ENCODE peak calls at places on chromosomes 7 and 10, in six cellular contexts. K is left ventricle myocardium inferior, F is tibial nerve, C is GM12878, Q is dorsolateral prefrontal cortex, X is psoas muscle. P is an unnamed sample.

GRCh38 chr10:69716711-69717560 is 84.8 kb upstream of the COL13A1 start:
- DNase-seq in F (no peak), Q (peak; percentile 55), K (no peak), C (no peak), X (peak; percentile 54), P (no peak)

GRCh38 chr7:25392571-25393338 is 164.5 kb upstream of the NPVF start:
- DNase-seq in F (no peak), X (no peak), Q (no peak), K (no peak), C (no peak), P (no peak)

GRCh38 chr7:11332186-11332864 is 358.7 kb downstream of the PHF14 start:
- DNase-seq in Q (no peak), F (no peak), C (peak; percentile 61), X (no peak), K (no peak), P (no peak)

GRCh38 chr7:27183682-27184341 is 1.2 kb downstream of the HOXA11 start:
- DNase-seq in C (no peak), Q (no peak), X (no peak), K (no peak), F (no peak), P (no peak)

GRCh38 chr7:142813262-142813661 is 41.6 kb upstream of the EPHB6 start:
- DNase-seq in X (no peak), Q (no peak), K (no peak), F (no peak), C (no peak), P (no peak)

GRCh38 chr10:110625951-110626855 is 17.9 kb upstream of the RBM20 start:
- DNase-seq in C (no peak), K (no peak), X (no peak), Q (no peak), F (no peak), P (no peak)

GRCh38 chr7:1569016-1569415 is 816 bp downstream of the PSMG3 start:
- DNase-seq in C (no peak), K (no peak), F (no peak), Q (no peak), X (no peak), P (no peak)

GRCh38 chr7:127927339-127927679 is 103.9 kb downstream of the LRRC4 start:
- DNase-seq in C (no peak), X (no peak), F (no peak), Q (no peak), K (no peak), P (no peak)

GRCh38 chr7:17984288-17984687 is 43.4 kb downstream of the PRPS1L1 start:
- DNase-seq in Q (no peak), K (no peak), X (no peak), C (no peak), F (no peak), P (no peak)

GRCh38 chr10:91925022-91925320 is 1.4 kb downstream of the BTAF1 start:
- DNase-seq in K (no peak), C (no peak), Q (no peak), F (no peak), X (no peak), P (no peak)
- H3K4me3 ChIP-seq in K (peak overlapping the region; percentile 94), C (peak overlapping the region; percentile 86), Q (peak overlapping the region; percentile 96), F (no peak overlapping the region), X (peak overlapping the region; percentile 80), P (peak overlapping the region; percentile 95)

GRCh38 chr10:32315426-32315825 is 31.5 kb downstream of the EPC1 start:
- DNase-seq in C (no peak), K (no peak), F (no peak), Q (no peak), X (no peak), P (no peak)

GRCh38 chr10:32317795-32318194 is 29.2 kb downstream of the EPC1 start:
- DNase-seq in Q (no peak), K (no peak), X (no peak), C (peak; percentile 91), F (no peak), P (no peak)

GRCh38 chr10:32321016-32321631 is 25.8 kb downstream of the EPC1 start:
- DNase-seq in F (no peak), Q (no peak), K (no peak), C (no peak), X (no peak), P (no peak)

GRCh38 chr10:32314588-32314987 is 32.4 kb downstream of the EPC1 start:
- DNase-seq in X (no peak), F (no peak), K (no peak), Q (no peak), C (no peak), P (no peak)

GRCh38 chr10:32318476-32318896 is 28.5 kb downstream of the EPC1 start:
- DNase-seq in F (peak; percentile 20), K (no peak), Q (no peak), C (peak; percentile 75), X (no peak), P (no peak)
- H3K4me3 ChIP-seq in F (no peak overlapping the region), K (no peak overlapping the region), Q (no peak overlapping the region), C (peak overlapping the region; percentile 6), X (no peak overlapping the region), P (no peak overlapping the region)

GRCh38 chr7:90404777-90405176 is 1.5 kb downstream of the CLDN12 start:
- DNase-seq in F (no peak), K (no peak), C (no peak), X (no peak), Q (no peak), P (no peak)
- H3K4me3 ChIP-seq in F (no peak overlapping the region), K (peak overlapping the region; percentile 72), C (no peak overlapping the region), X (peak overlapping the region; percentile 80), Q (peak overlapping the region; percentile 72), P (no peak overlapping the region)

DNA sequence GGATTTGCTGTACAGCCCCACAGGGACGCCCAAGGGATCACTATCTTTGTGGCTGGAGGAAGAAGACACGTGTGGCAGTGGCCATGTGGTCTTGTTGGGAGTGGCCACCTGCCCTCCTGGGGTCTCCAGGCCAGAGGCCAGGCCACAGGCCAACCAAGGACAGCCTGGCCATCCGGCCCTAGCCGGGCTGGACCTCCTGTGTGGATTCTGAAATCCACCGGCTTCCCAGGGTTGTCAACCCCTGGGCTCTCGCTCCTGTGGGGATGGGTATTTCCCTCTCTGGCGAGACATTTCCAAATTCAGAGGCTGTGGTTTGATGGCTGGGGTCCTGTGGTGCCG is 31.5 kb upstream of the CFAP46 start:
- DNase-seq in C (no peak), K (no peak), Q (no peak), X (no peak), F (no peak), P (no peak)
- H3K4me3 ChIP-seq in C (no peak overlapping the region), K (no peak overlapping the region), Q (no peak overlapping the region), X (no peak overlapping the region), F (no peak overlapping the region), P (no peak overlapping the region)

GRCh38 chr7:157693071-157693520 is 356.3 kb downstream of the DNAJB6 start:
- DNase-seq in X (no peak), C (no peak), K (no peak), F (no peak), Q (peak; percentile 2), P (no peak)

GRCh38 chr7:157692156-157693011 is 355.6 kb downstream of the DNAJB6 start:
- DNase-seq in K (no peak), Q (peak; percentile 7), C (no peak), F (no peak), X (no peak), P (no peak)

GRCh38 chr7:157691521-157692155 is 354.8 kb downstream of the DNAJB6 start:
- DNase-seq in K (no peak), C (no peak), F (no peak), Q (no peak), X (no peak), P (no peak)

GRCh38 chr7:157694389-157694665 is 357.5 kb downstream of the DNAJB6 start:
- DNase-seq in X (no peak), F (no peak), K (no peak), Q (no peak), C (no peak), P (no peak)

GRCh38 chr7:157693521-157694388 is 357.0 kb downstream of the DNAJB6 start:
- DNase-seq in F (no peak), K (no peak), C (no peak), Q (peak; percentile 1), X (no peak), P (no peak)
- H3K4me3 ChIP-seq in F (no peak overlapping the region), K (peak overlapping the region; percentile 61), C (no peak overlapping the region), Q (peak overlapping the region; percentile 44), X (no peak overlapping the region), P (no peak overlapping the region)

DNA sequence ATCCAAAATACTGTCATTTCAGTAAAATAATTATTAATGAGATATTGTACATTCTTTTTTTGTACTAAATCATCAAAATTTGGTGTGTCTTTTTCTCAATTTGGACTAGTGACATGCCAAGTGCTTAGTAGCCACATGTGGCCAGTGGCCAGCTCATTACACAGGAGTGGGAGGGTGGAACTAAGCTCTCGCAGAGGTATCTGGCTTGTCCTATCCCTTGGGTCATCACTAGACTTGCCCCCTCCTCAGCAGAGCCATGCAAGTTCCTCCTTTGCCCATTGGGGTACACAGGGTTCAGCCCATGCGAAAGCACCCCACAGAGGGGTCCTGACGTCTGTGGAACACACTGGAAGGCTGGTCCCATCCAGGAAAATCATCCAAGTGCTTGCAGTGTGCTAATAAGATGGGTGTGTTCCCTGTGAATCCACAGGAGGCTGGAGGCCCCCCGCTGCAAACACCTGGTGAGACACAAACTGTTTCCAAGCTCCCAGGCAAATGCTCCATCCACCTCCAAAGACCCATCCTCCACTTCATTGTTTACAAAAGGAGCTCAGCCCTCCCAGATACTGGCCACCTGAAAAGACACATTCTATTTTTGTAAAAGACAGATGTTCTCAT is 1.3 kb downstream of the ARHGAP22 start:
- DNase-seq in F (no peak), K (no peak), X (no peak), Q (no peak), C (no peak), P (no peak)
- H3K4me3 ChIP-seq in F (no peak overlapping the region), K (peak overlapping the region; percentile 71), X (peak overlapping the region; percentile 56), Q (peak overlapping the region; percentile 62), C (no peak overlapping the region), P (peak overlapping the region; percentile 74)

DNA sequence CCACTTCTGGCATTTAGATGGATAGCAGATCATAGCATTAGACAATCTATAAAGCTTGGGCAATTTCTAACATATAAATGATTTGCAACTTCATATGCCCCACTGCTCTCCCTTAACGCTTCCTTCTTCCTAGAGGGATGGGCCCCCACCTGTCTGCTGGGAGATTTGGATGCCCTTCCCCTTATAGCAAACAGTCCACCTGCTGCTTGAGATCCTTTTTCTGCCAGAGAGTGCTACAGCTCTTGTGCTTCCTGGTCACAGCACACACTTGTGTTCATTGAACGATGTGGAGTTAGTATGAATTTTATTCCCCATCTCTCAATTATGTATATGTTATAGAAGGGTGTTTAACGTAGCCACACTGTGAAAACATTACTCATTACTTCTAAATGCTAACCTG is 10.4 kb upstream of the PCGF5 start:
- DNase-seq in X (no peak), Q (no peak), C (no peak), F (no peak), K (no peak), P (no peak)
- H3K4me3 ChIP-seq in X (no peak overlapping the region), Q (no peak overlapping the region), C (no peak overlapping the region), F (no peak overlapping the region), K (no peak overlapping the region), P (no peak overlapping the region)

DNA sequence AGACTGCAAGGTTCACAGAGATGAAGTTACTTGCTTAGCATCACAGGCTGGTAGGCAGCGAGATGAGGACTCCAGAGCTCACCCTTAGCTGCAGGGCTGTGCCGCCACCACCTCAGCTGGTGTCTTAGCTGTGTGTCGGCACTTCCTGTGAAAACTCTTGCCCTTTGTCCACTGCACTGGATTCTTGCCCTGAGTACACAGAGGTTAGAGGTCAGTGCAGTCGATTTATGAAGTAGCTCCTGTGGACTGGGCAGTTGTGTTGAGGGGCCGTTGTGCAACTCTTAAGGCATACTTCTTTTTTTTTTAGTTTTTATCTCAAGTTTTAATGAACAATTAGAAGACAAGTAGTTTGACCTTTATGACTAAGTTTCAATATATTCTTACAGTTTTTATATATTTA is 10.6 kb downstream of the NDUFB2 start:
- DNase-seq in X (no peak), Q (no peak), C (no peak), K (no peak), F (no peak), P (no peak)
- H3K4me3 ChIP-seq in X (no peak overlapping the region), Q (no peak overlapping the region), C (no peak overlapping the region), K (no peak overlapping the region), F (no peak overlapping the region), P (no peak overlapping the region)